ENCODE peak calls at places on chromosomes 3 and 15, in eight cellular contexts. V, W, L, N, Z, D, U and J are unnamed samples.

GRCh38 chr15:58409861-58410260 is 21.9 kb upstream of the LIPC start:
- DNase-seq in W (no peak), U (no peak), Z (no peak), N (no peak), D (no peak), V (no peak), L (no peak), J (no peak)

GRCh38 chr15:25532269-25532668 is 93.4 kb upstream of the UBE3A start:
- DNase-seq in U (no peak), Z (no peak), N (peak), V (no peak), L (no peak), W (no peak), D (no peak), J (no peak)

GRCh38 chr3:27659279-27660021 is 62.7 kb downstream of the EOMES start:
- DNase-seq in D (no peak), N (peak), U (no peak), L (peak), Z (no peak), V (peak), W (no peak), J (no peak)

GRCh38 chr3:61612211-61612995 is 51.0 kb downstream of the PTPRG start:
- DNase-seq in N (no peak), Z (no peak), V (no peak), D (no peak), L (peak), W (no peak), U (no peak), J (no peak)

GRCh38 chr3:37680393-37680792 is 181.3 kb upstream of the CTDSPL start:
- DNase-seq in D (no peak), V (no peak), W (no peak), Z (no peak), N (peak), U (no peak), L (peak), J (no peak)

GRCh38 chr3:11228041-11228440 is 44.2 kb upstream of the ATG7 start:
- DNase-seq in D (no peak), V (no peak), W (no peak), N (no peak), L (no peak), U (no peak), Z (no peak), J (no peak)

GRCh38 chr3:7400360-7400759 is 539.4 kb downstream of the GRM7 start:
- DNase-seq in Z (no peak), V (no peak), U (no peak), D (no peak), N (no peak), W (no peak), L (no peak), J (no peak)

GRCh38 chr3:183385698-183386590 is 42.5 kb downstream of the MCF2L2 start:
- DNase-seq in U (peak), Z (peak), N (peak), V (peak), L (peak), W (peak), D (no peak), J (peak)

GRCh38 chr15:78873796-78874761 is 1.4 kb downstream of the MORF4L1 start:
- DNase-seq in U (no peak), L (peak), W (no peak), N (no peak), V (peak), Z (peak), D (no peak), J (no peak)

GRCh38 chr15:91891788-91892187 is 38.3 kb downstream of the SLCO3A1 start:
- DNase-seq in D (no peak), N (peak), U (no peak), L (no peak), W (no peak), Z (no peak), V (no peak), J (no peak)
- H3K4me3 ChIP-seq in D (no peak), N (no peak), U (no peak), L (no peak), W (no peak), Z (no peak), V (no peak), J (no peak)

GRCh38 chr3:186589115-186589514 is 18.6 kb downstream of the DNAJB11 start:
- DNase-seq in Z (no peak), N (peak), D (no peak), V (peak), L (no peak), U (no peak), W (no peak), J (no peak)
- TF ChIP-seq CTCF in Z (peak), N (peak), D (no peak), V (peak), L (peak), U (no peak), W (peak), J (peak)

GRCh38 chr3:49135499-49135898 is 2.6 kb upstream of the LAMB2 start:
- DNase-seq in U (no peak), N (no peak), V (no peak), W (no peak), D (no peak), L (no peak), Z (no peak), J (no peak)

GRCh38 chr3:49132073-49132436 is 795 bp downstream of the LAMB2 start:
- DNase-seq in D (no peak), Z (no peak), N (no peak), U (no peak), W (no peak), V (no peak), L (no peak), J (no peak)

GRCh38 chr3:49133226-49133951 is 539 bp upstream of the LAMB2 start:
- DNase-seq in W (peak), Z (no peak), D (no peak), V (peak), N (peak), L (peak), U (peak), J (peak)

GRCh38 chr3:49132437-49133225 is at the start of gene LAMB2:
- DNase-seq in U (peak), W (peak), N (peak), D (no peak), Z (no peak), V (peak), L (peak), J (peak)

GRCh38 chr3:49134471-49135265 is 1.8 kb upstream of the LAMB2 start:
- DNase-seq in U (no peak), L (no peak), V (no peak), D (no peak), N (no peak), Z (no peak), W (no peak), J (no peak)
- H3K4me3 ChIP-seq in U (no peak), L (no peak), V (no peak), D (no peak), N (no peak), Z (no peak), W (no peak), J (no peak)

GRCh38 chr15:68792901-68793766 is 27.6 kb downstream of the ANP32A start:
- DNase-seq in V (no peak), U (no peak), D (no peak), W (no peak), Z (no peak), N (peak), L (no peak), J (no peak)
- TF ChIP-seq CTCF in V (no peak), U (no peak), D (no peak), W (no peak), Z (no peak), N (no peak), L (no peak), J (no peak)

DNA sequence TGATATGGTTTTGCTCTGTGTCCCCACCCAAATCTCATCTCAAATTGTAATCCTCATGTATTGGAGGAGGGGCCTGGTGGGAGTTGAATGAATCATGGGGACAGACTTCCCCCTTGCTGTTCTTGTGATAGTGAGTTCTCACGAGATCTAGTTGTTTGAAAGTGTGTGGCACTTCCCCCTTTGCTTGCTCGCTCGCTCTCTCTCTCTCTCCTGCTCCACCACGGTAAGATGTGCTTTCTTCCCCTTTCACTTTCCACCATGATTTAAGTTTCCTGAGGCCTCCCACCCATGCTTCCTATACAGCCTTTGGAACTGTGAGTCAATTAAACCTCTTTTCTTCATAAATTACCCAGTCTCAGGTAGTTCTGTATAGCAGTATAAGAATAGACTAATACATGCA is 60.7 kb downstream of the GSK3B start:
- DNase-seq in Z (no peak), W (no peak), N (no peak), L (no peak), U (no peak), D (no peak), V (no peak), J (no peak)
- H3K4me3 ChIP-seq in Z (no peak), W (no peak), N (no peak), L (no peak), U (no peak), D (no peak), V (no peak), J (no peak)

GRCh38 chr3:157130881-157131251 is 29.1 kb downstream of the CCNL1 start:
- DNase-seq in L (no peak), D (no peak), V (no peak), W (no peak), Z (no peak), U (no peak), N (no peak), J (no peak)

GRCh38 chr3:157131861-157132260 is 28.1 kb downstream of the CCNL1 start:
- DNase-seq in N (no peak), V (no peak), U (no peak), L (peak), W (no peak), Z (no peak), D (no peak), J (no peak)

GRCh38 chr3:157133434-157134320 is 26.3 kb downstream of the CCNL1 start:
- DNase-seq in Z (no peak), N (peak), U (no peak), V (no peak), L (no peak), D (no peak), W (no peak), J (no peak)

GRCh38 chr3:157132936-157133335 is 27.0 kb downstream of the CCNL1 start:
- DNase-seq in V (no peak), N (no peak), W (no peak), U (no peak), Z (no peak), D (no peak), L (no peak), J (no peak)

DNA sequence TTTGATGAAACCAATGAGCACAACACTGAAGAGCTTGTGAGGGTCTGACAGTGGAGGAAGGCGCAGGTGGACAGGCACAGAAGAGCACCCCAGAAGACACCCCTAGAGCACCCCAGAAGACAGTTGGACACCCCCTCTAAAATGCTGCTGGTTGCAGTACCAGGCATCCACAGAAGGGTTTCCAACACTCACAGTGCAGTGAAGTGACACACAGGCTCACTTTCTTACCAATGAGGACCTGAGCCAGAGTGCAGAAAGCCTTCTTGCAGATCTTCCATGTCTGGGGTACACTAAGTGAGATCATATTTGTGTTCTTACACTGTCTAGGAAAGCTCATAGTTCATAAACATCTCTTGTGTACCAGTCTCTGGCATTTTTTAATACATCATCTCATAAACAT is 27.6 kb downstream of the CCNL1 start:
- DNase-seq in W (no peak), L (no peak), U (no peak), Z (no peak), D (no peak), N (no peak), V (no peak), J (no peak)
- TF ChIP-seq CTCF in W (no peak), L (no peak), U (no peak), Z (no peak), D (peak), N (no peak), V (no peak), J (no peak)

DNA sequence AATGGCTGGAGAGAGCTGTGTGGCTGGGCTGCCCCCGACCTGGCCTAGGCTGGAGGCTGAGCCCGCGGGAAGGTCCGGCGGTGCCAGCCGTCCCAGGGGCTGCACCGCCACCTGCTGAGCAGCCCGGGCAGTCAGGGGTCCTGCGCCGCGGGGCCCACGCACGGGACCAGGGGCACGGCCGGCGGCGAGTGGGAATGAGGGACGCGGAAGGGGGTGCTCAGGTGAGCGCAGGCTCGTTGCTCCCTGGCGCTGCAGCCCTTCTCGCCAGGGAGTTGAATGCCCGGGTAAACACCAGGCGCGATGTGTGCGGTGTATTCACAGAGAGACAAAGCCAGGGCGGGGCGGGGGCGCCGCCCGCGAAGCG is 666 bp upstream of the SEMA3F start:
- DNase-seq in Z (no peak), D (no peak), W (no peak), N (no peak), L (no peak), V (no peak), U (no peak), J (no peak)
- H3K4me3 ChIP-seq in Z (peak), D (peak), W (no peak), N (peak), L (no peak), V (peak), U (no peak), J (peak)

DNA sequence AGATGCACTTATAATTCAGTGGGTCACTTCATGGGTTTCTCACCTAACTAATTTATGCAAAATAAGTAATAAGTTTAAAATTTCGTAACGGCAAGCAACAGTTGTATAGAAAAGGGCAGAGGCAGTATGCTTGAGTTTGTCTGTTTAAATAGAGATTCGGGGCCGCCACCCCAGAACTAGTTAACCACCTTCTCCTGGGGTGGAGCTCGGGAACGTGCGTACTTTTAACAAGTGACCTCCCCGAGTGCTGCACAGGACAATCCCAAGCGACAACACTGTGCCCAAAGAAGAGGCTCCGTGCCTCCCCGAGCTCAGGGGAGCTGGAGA is 439 bp downstream of the SSR3 start:
- DNase-seq in D (no peak), U (no peak), W (no peak), V (no peak), N (no peak), L (no peak), Z (no peak), J (no peak)
- TF ChIP-seq CTCF in D (no peak), U (no peak), W (no peak), V (no peak), N (no peak), L (no peak), Z (no peak), J (no peak)

GRCh38 chr15:99565031-99565280 is 828 bp upstream of the MEF2A start:
- DNase-seq in L (no peak), W (no peak), N (no peak), D (no peak), V (peak), U (no peak), Z (no peak), J (no peak)
- H3K4me3 ChIP-seq in L (no peak), W (peak), N (peak), D (peak), V (peak), U (peak), Z (peak), J (peak)